ENCODE peak calls at places on chromosome 14, in five cellular contexts. M, N, I, J and P are unnamed samples.

GRCh38 chr14:53929871-53930685 is 26.5 kb downstream of the BMP4 start:
- DNase-seq in M (peak; percentile 50), N (no peak), I (no peak), J (peak; percentile 84), P (no peak)

GRCh38 chr14:59926534-59926933 is 6.6 kb downstream of the LRRC9 start:
- DNase-seq in M (no peak), N (no peak), I (no peak), J (no peak), P (no peak)

GRCh38 chr14:78029471-78030372 is 140.5 kb upstream of the NRXN3 start:
- DNase-seq in M (no peak), N (no peak), I (no peak), J (peak; percentile 3), P (no peak)

GRCh38 chr14:55556929-55557623 is 22.9 kb upstream of the KTN1 start:
- DNase-seq in M (no peak), N (peak; percentile 89), I (peak; percentile 84), J (no peak), P (peak; percentile 77)

GRCh38 chr14:80930836-80931389 is 10.6 kb downstream of the CEP128 start:
- DNase-seq in M (peak; percentile 94), N (no peak), I (no peak), J (no peak), P (no peak)

GRCh38 chr14:37903561-37904191 is 304.0 kb upstream of the SSTR1 start:
- DNase-seq in M (peak; percentile 74), N (no peak), I (no peak), J (peak; percentile 53), P (no peak)

GRCh38 chr14:105838107-105838506 is 311.7 kb downstream of the TMEM121 start:
- DNase-seq in M (no peak), N (no peak), I (no peak), J (no peak), P (no peak)

GRCh38 chr14:89417111-89417468 is at the start of gene FOXN3:
- DNase-seq in M (peak; percentile 91), N (peak; percentile 92), I (peak; percentile 92), J (peak; percentile 90), P (peak; percentile 96)

GRCh38 chr14:99118946-99119345 is 153.1 kb downstream of the BCL11B start:
- DNase-seq in M (no peak), N (peak; percentile 20), I (no peak), J (no peak), P (no peak)

GRCh38 chr14:92520102-92520651 is 6.6 kb downstream of the RIN3 start:
- DNase-seq in M (no peak), N (no peak), I (no peak), J (no peak), P (no peak)

GRCh38 chr14:24808412-24808811 is 174.4 kb upstream of the GZMB start:
- DNase-seq in M (no peak), N (no peak), I (no peak), J (no peak), P (no peak)

GRCh38 chr14:68544150-68544892 is 248.5 kb downstream of the ZFP36L1 start:
- DNase-seq in M (no peak), N (peak; percentile 72), I (peak; percentile 55), J (no peak), P (no peak)

GRCh38 chr14:53378142-53378541 is 225.0 kb upstream of the DDHD1 start:
- DNase-seq in M (no peak), N (no peak), I (no peak), J (no peak), P (no peak)

GRCh38 chr14:63438065-63438757 is 105.0 kb downstream of the PPP2R5E start:
- DNase-seq in M (peak; percentile 14), N (peak; percentile 66), I (peak; percentile 38), J (peak; percentile 18), P (peak; percentile 28)

GRCh38 chr14:100896369-100897060 is 7.0 kb downstream of the RTL1 start:
- DNase-seq in M (no peak), N (no peak), I (no peak), J (no peak), P (no peak)

GRCh38 chr14:102930753-102931579 is 8.5 kb downstream of the AMN start:
- DNase-seq in M (no peak), N (peak; percentile 52), I (no peak), J (no peak), P (no peak)

GRCh38 chr14:58141893-58142292 is 10.1 kb downstream of the ARMH4 start:
- DNase-seq in M (no peak), N (no peak), I (no peak), J (no peak), P (no peak)

GRCh38 chr14:21091784-21092146 is 6.7 kb downstream of the ZNF219 start:
- DNase-seq in M (no peak), N (no peak), I (no peak), J (no peak), P (peak; percentile 5)

GRCh38 chr14:71856199-71856919 is 75.9 kb upstream of the RGS6 start:
- DNase-seq in M (peak; percentile 84), N (no peak), I (no peak), J (no peak), P (no peak)

GRCh38 chr14:80663541-80663940 is 278.0 kb downstream of the CEP128 start:
- DNase-seq in M (no peak), N (no peak), I (no peak), J (no peak), P (no peak)

GRCh38 chr14:65331652-65332051 is 80.9 kb upstream of the FUT8 start:
- DNase-seq in M (no peak), N (no peak), I (no peak), J (no peak), P (no peak)

GRCh38 chr14:88559852-88560251 is 3.0 kb upstream of the ZC3H14 start:
- DNase-seq in M (peak; percentile 15), N (no peak), I (no peak), J (peak; percentile 49), P (no peak)

GRCh38 chr14:76829650-76830421 is 3.6 kb downstream of the LRRC74A start:
- DNase-seq in M (no peak), N (peak; percentile 50), I (peak; percentile 86), J (no peak), P (peak; percentile 67)

GRCh38 chr14:27623782-27624181 is 1025.9 kb upstream of the NOVA1 start:
- DNase-seq in M (no peak), N (no peak), I (no peak), J (no peak), P (no peak)

GRCh38 chr14:95424533-95424932 is 91.9 kb downstream of the SYNE3 start:
- DNase-seq in M (no peak), N (no peak), I (no peak), J (no peak), P (no peak)

GRCh38 chr14:72894623-72895378 is 900 bp upstream of the DPF3 start:
- DNase-seq in M (no peak), N (no peak), I (peak; percentile 24), J (peak; percentile 21), P (peak; percentile 21)

GRCh38 chr14:65038966-65039365 is 52.3 kb downstream of the FNTB start:
- DNase-seq in M (no peak), N (no peak), I (no peak), J (no peak), P (no peak)

GRCh38 chr14:50928002-50928635 is 16.2 kb downstream of the PYGL start:
- DNase-seq in M (no peak), N (no peak), I (no peak), J (no peak), P (no peak)

GRCh38 chr14:84826349-84826748 is 703.6 kb upstream of the FLRT2 start:
- DNase-seq in M (no peak), N (no peak), I (no peak), J (no peak), P (no peak)

GRCh38 chr14:51512321-51512720 is 139.4 kb upstream of the FRMD6 start:
- DNase-seq in M (no peak), N (no peak), I (no peak), J (no peak), P (no peak)

DNA sequence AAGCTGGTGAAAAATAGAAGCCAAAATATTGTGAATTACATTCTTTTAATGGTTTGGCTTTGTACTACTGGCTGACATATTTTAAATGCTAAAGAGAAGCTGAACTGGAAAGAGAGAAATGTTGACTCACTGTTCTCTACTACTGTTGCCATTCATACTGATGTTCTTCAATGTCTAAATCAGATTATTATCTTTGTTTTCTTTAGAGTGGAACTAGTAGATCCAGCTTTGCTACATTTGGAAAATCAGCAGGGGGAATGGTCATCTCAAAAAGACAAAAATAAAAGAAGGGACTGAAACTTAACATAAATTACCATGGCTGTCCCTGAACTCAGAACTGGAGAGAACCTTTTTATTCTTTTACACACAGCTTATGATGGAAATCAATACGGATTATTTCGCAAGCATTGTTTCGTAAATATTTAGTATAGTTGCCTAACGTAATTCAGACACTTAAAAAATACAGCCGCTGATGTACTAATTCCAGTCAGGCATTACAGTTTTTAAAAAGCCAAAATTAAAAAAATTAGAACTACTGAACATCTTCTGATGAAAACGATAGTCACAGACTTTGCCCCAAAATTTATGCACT is 76.3 kb upstream of the OTX2 start:
- DNase-seq in M (no peak), N (no peak), I (no peak), J (no peak), P (no peak)
- H3K4me1 ChIP-seq in M (no peaks in the 10 kb centered on the region), N (no peaks in the 10 kb centered on the region), I (no peaks in the 10 kb centered on the region), J (no peaks in the 10 kb centered on the region), P (no peaks in the 10 kb centered on the region)

GRCh38 chr14:90627478-90627877 is 188.8 kb downstream of the TTC7B start:
- DNase-seq in M (no peak), N (no peak), I (no peak), J (no peak), P (peak; percentile 37)
- H3K4me1 ChIP-seq in M (peaks cover 7% of the 10 kb centered on the region), N (peaks cover 52% of the 10 kb centered on the region), I (peaks cover 64% of the 10 kb centered on the region), J (peaks cover 5% of the 10 kb centered on the region), P (peaks cover 61% of the 10 kb centered on the region)

GRCh38 chr14:75164809-75165208 is 11.6 kb downstream of the TMED10 start:
- DNase-seq in M (no peak), N (no peak), I (no peak), J (no peak), P (no peak)
- H3K4me1 ChIP-seq in M (peaks cover 21% of the 10 kb centered on the region), N (peaks cover 84% of the 10 kb centered on the region), I (peaks cover 90% of the 10 kb centered on the region), J (peaks cover 11% of the 10 kb centered on the region), P (peaks cover 61% of the 10 kb centered on the region)

GRCh38 chr14:61433169-61433568 is 111.8 kb downstream of the PRKCH start:
- DNase-seq in M (no peak), N (no peak), I (no peak), J (no peak), P (no peak)

GRCh38 chr14:61433822-61434221 is 112.4 kb downstream of the PRKCH start:
- DNase-seq in M (no peak), N (no peak), I (no peak), J (no peak), P (no peak)

GRCh38 chr14:61429316-61429715 is 107.9 kb downstream of the PRKCH start:
- DNase-seq in M (no peak), N (no peak), I (no peak), J (no peak), P (no peak)

GRCh38 chr14:61428261-61428660 is 106.9 kb downstream of the PRKCH start:
- DNase-seq in M (no peak), N (no peak), I (no peak), J (no peak), P (no peak)

DNA sequence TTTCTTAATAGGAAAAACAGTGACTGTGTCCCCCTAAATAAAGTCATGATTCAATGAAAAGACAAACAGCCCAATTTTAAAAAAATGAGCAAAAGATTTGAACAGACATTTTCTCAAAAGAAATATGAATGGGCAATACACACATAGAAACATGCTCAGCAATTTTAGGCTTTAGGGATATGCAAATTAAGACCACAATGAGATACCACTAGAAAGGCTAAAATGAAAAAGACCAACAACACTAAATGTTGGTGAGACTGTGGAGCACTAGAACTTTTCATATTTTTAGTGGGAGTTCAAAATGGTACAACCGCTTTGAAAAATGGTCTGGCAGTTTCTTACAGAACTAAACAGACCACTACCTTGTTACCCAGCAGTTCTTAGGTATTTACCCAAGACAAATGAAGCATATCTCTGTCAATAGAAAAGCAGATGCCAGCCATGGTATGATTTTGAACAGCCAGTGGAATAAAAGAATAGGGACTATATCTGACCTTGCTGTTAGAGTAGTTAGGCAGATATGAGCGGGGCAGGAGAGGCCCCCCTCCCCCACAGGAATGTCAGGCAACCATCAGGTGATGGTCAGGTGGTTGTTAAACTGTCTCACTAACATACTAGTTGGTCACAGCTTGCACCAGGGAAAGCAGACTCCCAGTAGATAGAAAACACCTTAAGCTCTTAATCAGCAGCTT is 108.8 kb downstream of the PRKCH start:
- DNase-seq in M (no peak), N (no peak), I (no peak), J (peak; percentile 65), P (no peak)
- H3K4me1 ChIP-seq in M (no peaks in the 10 kb centered on the region), N (no peaks in the 10 kb centered on the region), I (peaks cover 62% of the 10 kb centered on the region), J (peaks cover 38% of the 10 kb centered on the region), P (peaks cover 79% of the 10 kb centered on the region)